ENCODE peak calls at places on chromosomes 11 and 22, in five cellular contexts. One of them, this sample, is unnamed.
A peak's percentile ranks its signal among the peaks of the same experiment; 100 is the strongest.

GRCh38 chr11:120894207-120894989 is 129.5 kb upstream of the TBCEL start:
- DNase-seq in LoVo: no peak
- DNase-seq in kidney tubule cell: no peak
- DNase-seq in stomach: no peak
- DNase-seq in BE2C: no peak
- DNase-seq in this sample: no peak

GRCh38 chr22:31828739-31829138 is 74.9 kb downstream of the DEPDC5 start:
- DNase-seq in LoVo: no peak
- DNase-seq in kidney tubule cell: no peak
- DNase-seq in stomach: no peak
- DNase-seq in BE2C: no peak
- DNase-seq in this sample: no peak

GRCh38 chr11:12126352-12127019 is 16.1 kb downstream of the MICAL2 start:
- DNase-seq in LoVo: no peak
- DNase-seq in kidney tubule cell: peak; percentile 79
- DNase-seq in stomach: no peak
- DNase-seq in BE2C: no peak
- DNase-seq in this sample: peak; percentile 65

GRCh38 chr22:29157759-29158535 is 47.7 kb upstream of the EMID1 start:
- DNase-seq in LoVo: no peak
- DNase-seq in kidney tubule cell: no peak
- DNase-seq in stomach: no peak
- DNase-seq in BE2C: no peak
- DNase-seq in this sample: peak; percentile 24

GRCh38 chr11:64331569-64332371 is 8.2 kb upstream of the CCDC88B start:
- DNase-seq in LoVo: peak; percentile 88
- DNase-seq in kidney tubule cell: peak; percentile 97
- DNase-seq in stomach: peak; percentile 92
- DNase-seq in BE2C: peak; percentile 49
- DNase-seq in this sample: peak; percentile 96

GRCh38 chr11:12189543-12190235 is 79.3 kb downstream of the MICAL2 start:
- DNase-seq in LoVo: no peak
- DNase-seq in kidney tubule cell: no peak
- DNase-seq in stomach: no peak
- DNase-seq in BE2C: no peak
- DNase-seq in this sample: no peak

GRCh38 chr11:62791501-62792192 is at the start of gene TMEM223:
- DNase-seq in LoVo: peak; percentile 87
- DNase-seq in kidney tubule cell: peak; percentile 85
- DNase-seq in stomach: peak; percentile 90
- DNase-seq in BE2C: peak; percentile 85
- DNase-seq in this sample: peak; percentile 88

GRCh38 chr11:91788764-91789163 is 435.9 kb upstream of the FAT3 start:
- DNase-seq in LoVo: no peak
- DNase-seq in kidney tubule cell: no peak
- DNase-seq in stomach: no peak
- DNase-seq in BE2C: no peak
- DNase-seq in this sample: no peak

GRCh38 chr11:99693941-99694492 is 673.3 kb downstream of the CNTN5 start:
- DNase-seq in LoVo: peak; percentile 47
- DNase-seq in kidney tubule cell: peak; percentile 42
- DNase-seq in stomach: no peak
- DNase-seq in BE2C: no peak
- DNase-seq in this sample: peak; percentile 88

GRCh38 chr22:37166675-37167066 is 17.0 kb upstream of the IL2RB start:
- DNase-seq in LoVo: peak; percentile 73
- DNase-seq in kidney tubule cell: peak; percentile 73
- DNase-seq in stomach: peak; percentile 88
- DNase-seq in BE2C: peak; percentile 85
- DNase-seq in this sample: peak; percentile 75

This sample was measured in PC-3.